ENCODE peak calls at places on chromosomes 4 and X, in five cellular contexts. Z is stomach, S is OCI-LY7, F is cardiac muscle cell, E is endodermal cell. V is an unnamed sample.

GRCh38 chr4:53895137-53895536 is 169.3 kb downstream of the CHIC2 start:
- DNase-seq in Z (no peak), F (no peak), S (no peak), E (no peak), V (no peak)

GRCh38 chrX:107672955-107673378 is 44.7 kb downstream of the PRPS1 start:
- DNase-seq in F (peak), S (peak), E (peak), Z (peak), V (peak)

GRCh38 chrX:18875256-18875878 is 108.5 kb downstream of the PHKA2 start:
- DNase-seq in Z (no peak), E (peak), F (no peak), S (no peak), V (no peak)

GRCh38 chr4:69977582-69977981 is 12.1 kb upstream of the CSN2 start:
- DNase-seq in Z (no peak), E (no peak), F (no peak), S (no peak), V (no peak)

GRCh38 chr4:83107636-83108035 is 6.9 kb downstream of the PLAC8 start:
- DNase-seq in S (no peak), F (no peak), Z (no peak), E (no peak), V (peak)

GRCh38 chrX:102712216-102712966 is at the start of gene GPRASP2:
- DNase-seq in Z (peak), S (no peak), E (peak), F (peak), V (peak)

GRCh38 chrX:1587161-1587560 is 4.2 kb upstream of the AKAP17A start:
- DNase-seq in Z (peak), E (peak), S (peak), F (no peak), V (peak)

GRCh38 chrX:48972214-48973164 is 845 bp upstream of the KCND1 start:
- DNase-seq in Z (peak), E (peak), F (peak), S (no peak), V (peak)

GRCh38 chrX:123731987-123732678 is 719 bp downstream of the THOC2 start:
- DNase-seq in F (peak), S (no peak), Z (no peak), E (peak), V (peak)

GRCh38 chr4:88219099-88219498 is 60.7 kb upstream of the ABCG2 start:
- DNase-seq in F (peak), S (peak), Z (no peak), E (no peak), V (peak)

GRCh38 chr4:113303315-113303714 is 253.9 kb downstream of the ANK2 start:
- DNase-seq in Z (no peak), S (no peak), E (no peak), F (no peak), V (no peak)

GRCh38 chrX:18966624-18967023 is 17.3 kb downstream of the PHKA2 start:
- DNase-seq in Z (no peak), S (no peak), F (no peak), E (no peak), V (no peak)

GRCh38 chrX:24702362-24703184 is 8.9 kb downstream of the POLA1 start:
- DNase-seq in F (no peak), E (no peak), S (no peak), Z (no peak), V (peak)

GRCh38 chr4:76987153-76987562 is 37.6 kb downstream of the SEPTIN11 start:
- DNase-seq in Z (peak), E (peak), F (no peak), S (no peak), V (no peak)

GRCh38 chr4:139734201-139734874 is 68.7 kb downstream of the MGST2 start:
- DNase-seq in S (no peak), Z (no peak), F (no peak), E (no peak), V (no peak)

GRCh38 chrX:77528034-77528433 is 80.8 kb downstream of the FGF16 start:
- DNase-seq in F (no peak), S (no peak), E (peak), Z (no peak), V (no peak)

GRCh38 chr4:159655547-159655946 is 552.7 kb downstream of the RAPGEF2 start:
- DNase-seq in F (no peak), S (no peak), E (no peak), Z (no peak), V (no peak)

GRCh38 chrX:137926090-137926489 is 360.2 kb downstream of the ZIC3 start:
- DNase-seq in F (peak), Z (no peak), S (peak), E (peak), V (peak)

GRCh38 chr4:7876096-7876993 is 63.3 kb downstream of the AFAP1 start:
- DNase-seq in S (no peak), F (peak), Z (no peak), E (peak), V (peak)

GRCh38 chr4:8323947-8324555 is 54.5 kb downstream of the HTRA3 start:
- DNase-seq in Z (peak), S (no peak), F (no peak), E (peak), V (no peak)

GRCh38 chr4:101968364-101968763 is 177.8 kb downstream of the BANK1 start:
- DNase-seq in E (no peak), F (no peak), Z (no peak), S (no peak), V (no peak)

GRCh38 chr4:7194251-7195137 is 2.2 kb downstream of the SORCS2 start:
- DNase-seq in F (peak), E (peak), Z (no peak), S (peak), V (peak)

GRCh38 chr4:1172228-1172851 is at the start of gene SPON2:
- DNase-seq in E (peak), S (no peak), F (no peak), Z (no peak), V (no peak)

GRCh38 chr4:170047774-170048354 is 21.7 kb upstream of the MFAP3L start:
- DNase-seq in E (peak), Z (peak), F (peak), S (peak), V (peak)

GRCh38 chrX:130120746-130121504 is 10.6 kb upstream of the ELF4 start:
- DNase-seq in S (peak), F (peak), E (peak), Z (peak), V (peak)

GRCh38 chr4:132417220-132417619 is 731.9 kb upstream of the PCDH10 start:
- DNase-seq in E (no peak), S (peak), F (no peak), Z (no peak), V (no peak)

GRCh38 chr4:147312376-147313046 is 168.4 kb upstream of the EDNRA start:
- DNase-seq in S (no peak), Z (no peak), F (peak), E (no peak), V (no peak)
- H3K4me3 ChIP-seq in S (no peak), Z (no peak), F (no peak), E (no peak), V (no peak)

DNA sequence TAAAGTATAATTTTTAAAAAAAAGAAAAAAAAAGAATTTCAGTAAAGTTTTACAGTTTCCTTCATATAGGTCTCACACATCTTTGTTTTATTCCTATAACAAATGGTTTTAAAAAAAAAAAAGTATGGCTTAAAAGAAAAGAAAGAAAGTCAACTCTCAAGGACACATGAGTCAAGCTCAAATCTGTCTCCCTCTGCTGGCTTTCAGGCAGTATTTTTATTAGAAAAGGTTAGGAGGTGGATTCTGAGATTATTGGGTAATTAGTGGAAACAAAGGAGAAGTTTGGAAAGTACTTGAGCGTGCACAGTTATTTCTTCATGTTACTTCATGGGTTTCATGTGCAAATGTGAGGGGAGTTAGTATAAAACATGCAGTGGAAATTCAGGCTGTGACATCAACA is 36.6 kb upstream of the BTC start:
- DNase-seq in S (no peak), F (no peak), Z (no peak), E (no peak), V (no peak)
- TF ChIP-seq CTCF in S (peak), F (peak), Z (no peak), E (peak), V (no peak)

DNA sequence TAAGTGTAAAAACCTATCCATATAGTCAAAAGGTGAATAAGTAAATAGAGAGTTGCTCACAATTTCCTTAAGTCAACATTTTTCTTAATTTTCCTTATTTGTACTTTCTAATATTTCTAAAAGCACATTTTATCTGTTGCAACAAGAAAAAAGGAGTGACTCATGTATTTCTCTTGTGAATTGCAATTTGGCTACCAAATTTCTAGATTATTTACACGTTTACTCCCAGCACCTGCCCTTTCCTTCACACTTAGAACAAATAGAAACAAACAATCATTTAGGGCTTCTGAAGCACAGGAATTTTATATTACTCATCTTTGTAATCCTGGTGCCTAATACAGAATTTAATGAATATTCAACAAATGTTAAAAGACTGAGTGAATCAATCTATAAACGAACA is 22.2 kb downstream of the BTC start:
- DNase-seq in Z (no peak), E (no peak), S (no peak), F (no peak), V (no peak)
- H3K4me3 ChIP-seq in Z (no peak), E (no peak), S (no peak), F (no peak), V (no peak)

DNA sequence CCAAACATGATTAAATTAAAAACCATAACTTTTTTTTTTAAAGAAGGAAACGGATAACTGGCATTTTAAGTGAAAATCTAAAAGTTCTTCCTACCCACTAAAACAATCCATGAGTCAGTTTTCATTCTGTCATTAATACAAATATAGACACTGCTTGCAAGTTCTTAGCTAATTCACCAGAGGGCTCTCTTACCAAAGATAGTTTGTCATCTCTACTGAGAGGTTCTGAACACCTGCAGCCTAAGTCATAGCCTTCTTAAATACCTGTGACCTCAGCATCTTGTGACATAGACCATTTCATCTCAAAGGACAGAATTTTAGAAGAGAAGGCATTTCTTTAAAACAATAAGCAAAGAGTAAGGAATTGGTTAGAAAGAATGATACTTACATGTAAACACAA is 65.3 kb upstream of the FAM120C start:
- DNase-seq in Z (no peak), S (peak), F (peak), E (no peak), V (peak)
- TF ChIP-seq CTCF in Z (peak), S (peak), F (peak), E (peak), V (no peak)

V was measured in GM12865.